ENCODE peak calls at places on chromosomes 11 and 22, in four cellular contexts. J, D, Q and N are unnamed samples. For H3K4me1, the result is how much of the 10 kb centered on the place peaks cover.

GRCh38 chr22:39246690-39247332 is 2.0 kb upstream of the PDGFB start:
- DNase-seq in J (no peak), D (no peak), Q (no peak), N (no peak)

GRCh38 chr22:28063656-28064055 is 144.6 kb upstream of the PITPNB start:
- DNase-seq in J (no peak), D (no peak), Q (no peak), N (no peak)

GRCh38 chr22:49853981-49854791 is 542 bp downstream of the ZBED4 start:
- DNase-seq in J (peak), D (peak), Q (peak), N (peak)

GRCh38 chr11:67524480-67524808 is 1.2 kb upstream of the CABP2 start:
- DNase-seq in J (no peak), D (no peak), Q (no peak), N (no peak)

GRCh38 chr11:134071306-134071705 is 2.4 kb downstream of the JAM3 start:
- DNase-seq in J (no peak), D (no peak), Q (no peak), N (no peak)

GRCh38 chr11:123217897-123218296 is 22.8 kb upstream of the CLMP start:
- DNase-seq in J (no peak), D (no peak), Q (peak), N (no peak)

GRCh38 chr11:57978686-57979531 is 44.8 kb upstream of the OR9Q1 start:
- DNase-seq in J (no peak), D (no peak), Q (no peak), N (no peak)

GRCh38 chr11:12496181-12497025 is 119.0 kb downstream of the PARVA start:
- DNase-seq in J (peak), D (peak), Q (peak), N (peak)

GRCh38 chr11:3159296-3160190 is 5.6 kb downstream of the OSBPL5 start:
- DNase-seq in J (no peak), D (no peak), Q (peak), N (no peak)

GRCh38 chr22:49929553-49929979 is 11.1 kb downstream of the CRELD2 start:
- DNase-seq in J (peak), D (no peak), Q (no peak), N (peak)

GRCh38 chr11:46427364-46427763 is 35.8 kb upstream of the CHRM4 start:
- DNase-seq in J (no peak), D (no peak), Q (peak), N (no peak)

GRCh38 chr11:70867661-70868060 is 384.7 kb downstream of the SHANK2 start:
- DNase-seq in J (no peak), D (no peak), Q (no peak), N (no peak)

GRCh38 chr11:78149646-78150045 is 10.2 kb upstream of the ALG8 start:
- DNase-seq in J (no peak), D (peak), Q (no peak), N (no peak)

GRCh38 chr11:2674681-2675131 is 25.1 kb downstream of the KCNQ1OT1 start:
- DNase-seq in J (no peak), D (no peak), Q (no peak), N (no peak)

GRCh38 chr11:91174734-91175133 is 951.9 kb upstream of the CHORDC1 start:
- DNase-seq in J (no peak), D (no peak), Q (no peak), N (no peak)

GRCh38 chr11:1092919-1093318 is 18.2 kb downstream of the MUC2 start:
- DNase-seq in J (no peak), D (no peak), Q (no peak), N (no peak)

GRCh38 chr11:104650234-104650633 is 248.0 kb downstream of the CASP12 start:
- DNase-seq in J (peak), D (no peak), Q (peak), N (no peak)

GRCh38 chr22:50728523-50728931 is 9.5 kb upstream of the ACR start:
- DNase-seq in J (no peak), D (no peak), Q (no peak), N (no peak)

GRCh38 chr11:77967753-77968152 is 26.7 kb downstream of the INTS4 start:
- DNase-seq in J (no peak), D (no peak), Q (no peak), N (no peak)

GRCh38 chr11:70033711-70034070 is 44.4 kb upstream of the ANO1 start:
- DNase-seq in J (peak), D (no peak), Q (no peak), N (no peak)

GRCh38 chr11:127273593-127274327 is 273.2 kb upstream of the KIRREL3 start:
- DNase-seq in J (no peak), D (no peak), Q (no peak), N (no peak)

GRCh38 chr22:45977003-45977395 is at the start of gene WNT7B:
- DNase-seq in J (no peak), D (no peak), Q (peak), N (peak)

GRCh38 chr22:21902296-21903087 is 35.0 kb upstream of the MAPK1 start:
- DNase-seq in J (no peak), D (no peak), Q (no peak), N (peak)

GRCh38 chr11:32231909-32232493 is 141.1 kb downstream of the RCN1 start:
- DNase-seq in J (peak), D (peak), Q (peak), N (peak)

GRCh38 chr11:126474888-126475626 is 119.6 kb downstream of the ST3GAL4 start:
- DNase-seq in J (no peak), D (no peak), Q (no peak), N (no peak)

GRCh38 chr11:110862407-110862806 is 150.2 kb upstream of the ARHGAP20 start:
- DNase-seq in J (no peak), D (no peak), Q (no peak), N (no peak)

GRCh38 chr11:66868726-66869291 is 11.9 kb downstream of the LRFN4 start:
- DNase-seq in J (peak), D (no peak), Q (peak), N (peak)

GRCh38 chr11:77636738-77637344 is 753 bp downstream of the CLNS1A start:
- DNase-seq in J (no peak), D (peak), Q (peak), N (no peak)

GRCh38 chr11:96185220-96185768 is 157.7 kb downstream of the MAML2 start:
- DNase-seq in J (no peak), D (no peak), Q (no peak), N (no peak)

GRCh38 chr11:72191961-72192381 is at the start of gene FOLR1:
- DNase-seq in J (no peak), D (peak), Q (peak), N (peak)

DNA sequence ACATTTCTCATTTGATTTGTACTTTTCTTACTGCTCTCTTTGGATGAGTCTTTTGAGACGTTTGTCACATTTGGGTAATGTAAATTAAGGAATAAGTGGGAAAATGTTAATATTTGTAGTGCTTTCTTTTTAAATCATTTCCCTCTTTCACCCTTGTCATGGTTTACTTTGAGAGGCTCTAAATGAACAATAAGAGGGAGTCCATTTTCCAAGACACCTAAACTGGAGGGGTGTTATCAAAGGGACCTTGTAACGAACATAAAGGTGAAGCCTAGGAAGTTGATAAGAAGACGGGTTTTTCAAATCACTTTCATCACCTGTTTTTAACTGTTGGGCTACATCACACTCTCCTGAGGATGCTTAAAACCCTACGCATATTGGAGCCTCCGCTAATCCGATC is 12.1 kb downstream of the EED start:
- DNase-seq in J (no peak), D (no peak), Q (no peak), N (no peak)
- H4K8ac ChIP-seq in J (no peak), D (no peak), Q (no peak), N (no peak)

GRCh38 chr11:64319421-64319761 is 1.5 kb downstream of the PRDX5 start:
- DNase-seq in J (no peak), D (peak), Q (no peak), N (no peak)
- H3K4me3 ChIP-seq in J (peak), D (peak), Q (no peak), N (no peak)

GRCh38 chr11:116243975-116244374 is 528.8 kb downstream of the BUD13 start:
- DNase-seq in J (no peak), D (no peak), Q (peak), N (no peak)
- H3K4me1 ChIP-seq in J (under half), D (under half), Q (under half), N (under half)

GRCh38 chr11:94766656-94767291 is 1.4 kb upstream of the AMOTL1 start:
- DNase-seq in J (no peak), D (peak), Q (peak), N (peak)

GRCh38 chr11:94767701-94768601 is at the start of gene AMOTL1:
- DNase-seq in J (peak), D (peak), Q (peak), N (peak)

GRCh38 chr11:94768602-94769511 is 701 bp downstream of the AMOTL1 start:
- DNase-seq in J (peak), D (peak), Q (no peak), N (peak)

GRCh38 chr11:94769897-94770296 is 1.7 kb downstream of the AMOTL1 start:
- DNase-seq in J (no peak), D (no peak), Q (no peak), N (no peak)

GRCh38 chr11:94767292-94767690 is 865 bp upstream of the AMOTL1 start:
- DNase-seq in J (no peak), D (no peak), Q (no peak), N (no peak)
- H4K8ac ChIP-seq in J (no peak), D (peak), Q (peak), N (peak)

GRCh38 chr11:68844376-68844775 is 2.7 kb upstream of the CPT1A start:
- DNase-seq in J (no peak), D (no peak), Q (no peak), N (peak)
- H3K4me3 ChIP-seq in J (peak), D (no peak), Q (no peak), N (no peak)

GRCh38 chr22:23262474-23263332 is 82.4 kb downstream of the BCR start:
- DNase-seq in J (no peak), D (no peak), Q (no peak), N (no peak)
- H3K4me1 ChIP-seq in J (under half), D (under half), Q (under half), N (under half)

DNA sequence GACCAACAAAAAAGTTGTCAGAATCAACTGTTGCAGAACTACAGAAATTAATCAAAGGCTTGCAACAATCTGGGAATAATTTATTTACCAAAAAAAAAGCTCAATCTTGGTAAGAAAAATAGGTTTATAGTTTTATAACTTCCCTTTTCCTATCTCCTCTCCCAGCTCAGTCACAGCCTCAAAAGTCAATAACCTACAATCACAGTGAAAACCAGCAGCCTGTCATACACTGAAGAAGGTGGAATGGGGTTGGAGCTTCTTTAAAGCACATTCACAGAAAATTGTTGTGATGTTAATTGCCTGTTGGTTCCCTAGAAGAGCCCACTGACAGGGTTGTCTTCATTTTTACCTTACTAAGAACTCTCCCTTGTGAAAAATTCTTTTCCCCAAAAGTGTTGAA is 50.7 kb upstream of the CEP126 start:
- DNase-seq in J (no peak), D (no peak), Q (no peak), N (no peak)
- H4K8ac ChIP-seq in J (no peak), D (no peak), Q (no peak), N (no peak)

GRCh38 chr22:44455963-44456358 is 42.1 kb downstream of the RTL6 start:
- DNase-seq in J (no peak), D (no peak), Q (no peak), N (no peak)

GRCh38 chr22:44455151-44455962 is 42.7 kb downstream of the RTL6 start:
- DNase-seq in J (no peak), D (no peak), Q (no peak), N (peak)

GRCh38 chr22:44452531-44453420 is 45.3 kb downstream of the RTL6 start:
- DNase-seq in J (no peak), D (no peak), Q (no peak), N (no peak)

GRCh38 chr22:44453441-44454112 is 44.5 kb downstream of the RTL6 start:
- DNase-seq in J (no peak), D (no peak), Q (no peak), N (no peak)

GRCh38 chr22:44454113-44454769 is 43.8 kb downstream of the RTL6 start:
- DNase-seq in J (no peak), D (no peak), Q (no peak), N (no peak)
- H3K4me3 ChIP-seq in J (no peak), D (no peak), Q (no peak), N (peak)

GRCh38 chr11:61022311-61023085 is 51.0 kb downstream of the CD6 start:
- DNase-seq in J (no peak), D (no peak), Q (no peak), N (no peak)
- H3K4me1 ChIP-seq in J (under half), D (under half), Q (under half), N (under half)